ENCODE peak calls at places on chromosomes 2 and 18, in eight cellular contexts. X is esophagus squamous epithelium, M is breast epithelium, I is fibroblast of mammary gland, C is sigmoid colon, D is astrocyte, N is H7, F is AG09309. G is an unnamed sample.
A peak's percentile ranks its signal among the peaks of the same experiment; 100 is the strongest.

GRCh38 chr2:27720004-27720551 is 51.4 kb upstream of the MRPL33 start:
- DNase-seq in X (no peak), M (no peak), I (peak; percentile 98), C (no peak), D (peak; percentile 94), N (no peak), F (peak; percentile 84), G (peak; percentile 97)

GRCh38 chr18:79953921-79954651 is 2.6 kb upstream of the SLC66A2 start:
- DNase-seq in X (no peak), M (peak; percentile 29), I (no peak), C (peak; percentile 26), D (no peak), N (no peak), F (no peak), G (no peak)

GRCh38 chr2:16031848-16032159 is 91.5 kb downstream of the MYCN start:
- DNase-seq in X (no peak), M (peak; percentile 47), I (no peak), C (no peak), D (no peak), N (no peak), F (no peak), G (no peak)

GRCh38 chr2:219285894-219286425 is 6.8 kb downstream of the DNAJB2 start:
- DNase-seq in X (no peak), M (peak; percentile 64), I (peak; percentile 81), C (peak; percentile 67), D (peak; percentile 30), N (peak; percentile 96), F (no peak), G (no peak)

GRCh38 chr2:207767461-207768167 is 2.1 kb downstream of the FZD5 start:
- DNase-seq in X (no peak), M (no peak), I (peak; percentile 10), C (peak; percentile 80), D (no peak), N (peak; percentile 73), F (no peak), G (no peak)

GRCh38 chr18:8626414-8627106 is 17.3 kb downstream of the RAB12 start:
- DNase-seq in X (no peak), M (no peak), I (no peak), C (no peak), D (no peak), N (no peak), F (no peak), G (no peak)

GRCh38 chr18:10950876-10951630 is 198.3 kb downstream of the PIEZO2 start:
- DNase-seq in X (no peak), M (no peak), I (no peak), C (no peak), D (no peak), N (no peak), F (no peak), G (no peak)

GRCh38 chr18:73735836-73736235 is 411.8 kb downstream of the FBXO15 start:
- DNase-seq in X (no peak), M (no peak), I (no peak), C (no peak), D (no peak), N (no peak), F (no peak), G (no peak)

GRCh38 chr2:26298638-26299393 is 47.1 kb upstream of the SELENOI start:
- DNase-seq in X (no peak), M (peak; percentile 61), I (peak; percentile 44), C (peak; percentile 84), D (peak; percentile 43), N (peak; percentile 45), F (no peak), G (no peak)

GRCh38 chr2:152611458-152612231 is 105.6 kb downstream of the PRPF40A start:
- DNase-seq in X (no peak), M (no peak), I (peak; percentile 93), C (peak; percentile 77), D (peak; percentile 69), N (no peak), F (peak; percentile 55), G (no peak)

GRCh38 chr2:240716130-240716798 is 24.6 kb downstream of the AQP12A start:
- DNase-seq in X (no peak), M (no peak), I (no peak), C (no peak), D (no peak), N (no peak), F (no peak), G (no peak)

GRCh38 chr2:74959106-74959751 is 786 bp downstream of the POLE4 start:
- DNase-seq in X (no peak), M (no peak), I (no peak), C (no peak), D (no peak), N (no peak), F (no peak), G (no peak)

GRCh38 chr18:12317664-12318333 is 9.8 kb downstream of the TUBB6 start:
- DNase-seq in X (no peak), M (no peak), I (peak; percentile 79), C (no peak), D (peak; percentile 47), N (no peak), F (no peak), G (no peak)

GRCh38 chr18:36578871-36579270 is 249.9 kb downstream of the TPGS2 start:
- DNase-seq in X (no peak), M (no peak), I (peak; percentile 49), C (no peak), D (no peak), N (no peak), F (peak; percentile 47), G (no peak)

GRCh38 chr2:186984481-186984880 is 135.5 kb upstream of the ZSWIM2 start:
- DNase-seq in X (no peak), M (no peak), I (no peak), C (no peak), D (no peak), N (no peak), F (no peak), G (no peak)

GRCh38 chr2:31060397-31060796 is 77.8 kb downstream of the GALNT14 start:
- DNase-seq in X (no peak), M (no peak), I (no peak), C (no peak), D (no peak), N (no peak), F (no peak), G (no peak)

GRCh38 chr2:239318091-239318725 is 82.6 kb downstream of the HDAC4 start:
- DNase-seq in X (no peak), M (no peak), I (no peak), C (peak; percentile 56), D (no peak), N (no peak), F (no peak), G (no peak)

GRCh38 chr2:26693287-26693849 is 846 bp downstream of the KCNK3 start:
- DNase-seq in X (no peak), M (no peak), I (no peak), C (no peak), D (no peak), N (peak; percentile 85), F (no peak), G (no peak)

GRCh38 chr2:240322231-240322955 is 113.1 kb upstream of the GPC1 start:
- DNase-seq in X (no peak), M (no peak), I (peak; percentile 63), C (no peak), D (no peak), N (peak; percentile 35), F (no peak), G (no peak)

GRCh38 chr2:31979966-31980365 is 30.8 kb downstream of the MEMO1 start:
- DNase-seq in X (no peak), M (no peak), I (peak; percentile 36), C (no peak), D (no peak), N (no peak), F (no peak), G (no peak)

GRCh38 chr2:61158356-61158944 is 3.5 kb upstream of the C2orf74 start:
- DNase-seq in X (no peak), M (no peak), I (no peak), C (no peak), D (no peak), N (no peak), F (no peak), G (no peak)

DNA sequence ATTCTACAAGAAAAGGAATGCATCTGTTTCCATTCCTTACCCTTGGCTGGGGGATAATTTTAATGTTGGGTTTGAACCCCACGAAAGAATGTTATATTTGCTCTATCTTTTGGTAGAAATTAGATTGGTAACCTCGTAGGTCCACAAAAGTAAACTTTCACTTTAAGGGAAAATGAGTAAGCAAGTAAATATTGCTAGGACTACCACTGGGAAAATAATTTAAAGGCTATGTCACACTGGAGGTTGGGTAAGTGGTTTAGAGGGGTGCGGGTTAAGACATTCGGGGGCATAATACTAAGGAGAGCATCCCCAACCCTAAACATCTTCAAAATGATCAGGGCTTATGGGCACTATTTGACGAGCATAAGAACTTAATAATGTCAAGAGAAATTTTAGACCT is 5.1 kb downstream of the GCG start:
- DNase-seq in X (no peak), M (no peak), I (peak; percentile 20), C (no peak), D (peak; percentile 23), N (no peak), F (no peak), G (no peak)
- H3K4me3 ChIP-seq in X (no peak overlapping the region), M (no peak overlapping the region), I (no peak overlapping the region), C (no peak overlapping the region), D (no peak overlapping the region), N (no peak overlapping the region), F (no peak overlapping the region), G (no peak overlapping the region)

DNA sequence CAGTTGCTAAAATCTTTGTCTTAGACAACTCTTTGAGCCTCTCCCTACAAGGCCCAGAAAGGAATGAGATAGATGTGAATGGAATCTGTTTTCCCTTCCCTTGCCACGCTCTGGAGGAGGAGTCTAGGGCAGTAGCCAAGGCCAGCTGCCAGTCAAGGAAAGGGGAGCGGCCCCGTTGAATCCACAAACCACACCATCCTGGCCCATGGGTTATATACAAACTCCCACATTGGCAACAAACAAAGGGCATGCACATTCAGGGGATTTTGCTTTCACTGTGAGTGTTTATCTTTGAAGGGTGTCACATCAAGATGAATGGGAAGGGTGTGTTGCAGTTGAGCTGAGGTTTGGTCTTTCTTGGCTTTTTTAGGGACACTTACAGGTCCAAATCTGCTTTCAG is 6.0 kb upstream of the CASP8 start:
- DNase-seq in X (no peak), M (no peak), I (no peak), C (no peak), D (peak; percentile 67), N (peak; percentile 55), F (no peak), G (no peak)
- H3K4me3 ChIP-seq in X (no peak overlapping the region), M (no peak overlapping the region), I (no peak overlapping the region), C (no peak overlapping the region), D (no peak overlapping the region), N (no peak overlapping the region), F (no peak overlapping the region), G (no peak overlapping the region)

GRCh38 chr2:230868947-230869690 is 4.4 kb downstream of the ITM2C start:
- DNase-seq in X (no peak), M (no peak), I (no peak), C (no peak), D (no peak), N (peak; percentile 67), F (no peak), G (no peak)
- H3K4me3 ChIP-seq in X (no peak overlapping the region), M (no peak overlapping the region), I (no peak overlapping the region), C (no peak overlapping the region), D (no peak overlapping the region), N (peak overlapping the region; percentile 12), F (no peak overlapping the region), G (no peak overlapping the region)

DNA sequence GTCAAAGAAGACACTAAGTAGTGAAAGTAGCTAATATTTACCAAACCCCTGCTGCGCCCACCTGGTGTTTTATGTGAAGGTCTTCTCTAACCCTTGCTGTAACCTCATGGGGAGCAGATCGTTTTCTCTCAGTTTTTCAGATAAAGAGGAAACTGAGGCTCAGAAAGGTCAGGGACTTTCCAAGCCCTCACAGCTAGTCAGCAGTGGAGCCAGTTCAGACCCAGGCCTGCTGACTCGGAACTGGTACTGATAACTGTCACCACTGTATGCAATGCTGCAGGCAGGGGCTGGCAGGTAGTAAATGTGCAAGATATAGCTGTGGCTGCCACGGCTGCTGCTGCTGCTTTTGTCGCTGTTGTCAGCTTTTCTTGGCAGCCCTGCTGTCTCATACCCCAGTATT is 69.1 kb downstream of the LRRFIP1 start:
- DNase-seq in X (no peak), M (no peak), I (no peak), C (no peak), D (no peak), N (no peak), F (no peak), G (no peak)
- H3K4me3 ChIP-seq in X (no peak overlapping the region), M (no peak overlapping the region), I (no peak overlapping the region), C (no peak overlapping the region), D (no peak overlapping the region), N (no peak overlapping the region), F (no peak overlapping the region), G (peak overlapping the region; percentile 0)

G was measured in Panc1.